ENCODE peak calls at places on chromosomes 5 and 9, in four cellular contexts. J, N, F and B are unnamed samples.

GRCh38 chr5:6676702-6677101 is 36.5 kb upstream of the TENT4A start:
- DNase-seq in F (no peak), J (peak), N (no peak), B (no peak)

GRCh38 chr9:104795082-104795481 is 31.2 kb downstream of the NIPSNAP3B start:
- DNase-seq in N (no peak), F (no peak), J (no peak), B (no peak)

GRCh38 chr9:134061019-134061687 is 6.7 kb downstream of the BRD3 start:
- DNase-seq in J (no peak), N (no peak), F (no peak), B (no peak)

GRCh38 chr5:108148715-108149139 is 233.2 kb downstream of the FBXL17 start:
- DNase-seq in J (peak), F (no peak), N (no peak), B (peak)

GRCh38 chr5:124725622-124726258 is 20.7 kb downstream of the ZNF608 start:
- DNase-seq in F (no peak), N (no peak), J (no peak), B (no peak)

GRCh38 chr9:127919253-127919815 is 2.5 kb upstream of the ST6GALNAC4 start:
- DNase-seq in F (peak), N (no peak), J (peak), B (peak)

GRCh38 chr5:68265347-68265746 is 49.8 kb downstream of the PIK3R1 start:
- DNase-seq in N (no peak), F (no peak), J (no peak), B (no peak)

GRCh38 chr5:132268698-132269551 is 11.4 kb downstream of the PDLIM4 start:
- DNase-seq in N (peak), F (no peak), J (no peak), B (no peak)

GRCh38 chr9:127447416-127448111 is 3.6 kb downstream of the RPL12 start:
- DNase-seq in N (no peak), J (no peak), F (no peak), B (no peak)

GRCh38 chr5:131609774-131610173 is 25.3 kb downstream of the RAPGEF6 start:
- DNase-seq in N (no peak), F (no peak), J (no peak), B (peak)

GRCh38 chr5:9546973-9547947 is 1.4 kb upstream of the SEMA5A start:
- DNase-seq in F (no peak), J (no peak), N (no peak), B (peak)

GRCh38 chr5:62720036-62720441 is 141.4 kb downstream of the LRRC70 start:
- DNase-seq in N (peak), F (peak), J (peak), B (no peak)

GRCh38 chr5:50699737-50700136 is 33.3 kb downstream of the PARP8 start:
- DNase-seq in J (peak), N (no peak), F (no peak), B (no peak)

GRCh38 chr5:43634621-43635020 is 31.6 kb downstream of the NNT start:
- DNase-seq in F (no peak), J (no peak), N (no peak), B (no peak)

GRCh38 chr5:88761269-88761880 is 121.6 kb downstream of the MEF2C start:
- DNase-seq in N (no peak), J (no peak), F (no peak), B (peak)

GRCh38 chr5:24364711-24365110 is 280.1 kb downstream of the CDH10 start:
- DNase-seq in J (no peak), F (no peak), N (no peak), B (no peak)

GRCh38 chr5:122755740-122756139 is 19.1 kb upstream of the SNX2 start:
- DNase-seq in F (no peak), J (no peak), N (no peak), B (no peak)

GRCh38 chr5:157148734-157149615 is 6.3 kb upstream of the MED7 start:
- DNase-seq in N (peak), J (peak), F (peak), B (peak)

GRCh38 chr9:98375138-98375726 is 119.8 kb upstream of the TBC1D2 start:
- DNase-seq in J (no peak), N (no peak), F (no peak), B (peak)

GRCh38 chr5:139667001-139667729 is 19.0 kb downstream of the CXXC5 start:
- DNase-seq in F (no peak), N (no peak), J (no peak), B (no peak)

GRCh38 chr9:119963258-119963797 is 594.1 kb upstream of the BRINP1 start:
- DNase-seq in F (peak), J (no peak), N (no peak), B (peak)

GRCh38 chr5:38540348-38540747 is 16.1 kb downstream of the LIFR start:
- DNase-seq in J (no peak), N (peak), F (no peak), B (no peak)

GRCh38 chr5:79613571-79613970 is 1.3 kb downstream of the TENT2 start:
- DNase-seq in N (no peak), J (no peak), F (no peak), B (no peak)

GRCh38 chr9:118967901-118968300 is 401.3 kb downstream of the BRINP1 start:
- DNase-seq in F (no peak), J (no peak), N (no peak), B (no peak)

GRCh38 chr5:171295801-171296200 is 13.2 kb upstream of the TLX3 start:
- DNase-seq in J (no peak), N (no peak), F (no peak), B (no peak)

GRCh38 chr5:117872798-117873368 is 1115.5 kb downstream of the DTWD2 start:
- DNase-seq in F (no peak), J (no peak), N (no peak), B (no peak)

GRCh38 chr9:99377790-99378775 is 156.0 kb downstream of the SEC61B start:
- DNase-seq in F (no peak), J (no peak), N (no peak), B (peak)

GRCh38 chr5:38466444-38467189 is 89.8 kb downstream of the LIFR start:
- DNase-seq in N (no peak), F (no peak), J (peak), B (peak)

DNA sequence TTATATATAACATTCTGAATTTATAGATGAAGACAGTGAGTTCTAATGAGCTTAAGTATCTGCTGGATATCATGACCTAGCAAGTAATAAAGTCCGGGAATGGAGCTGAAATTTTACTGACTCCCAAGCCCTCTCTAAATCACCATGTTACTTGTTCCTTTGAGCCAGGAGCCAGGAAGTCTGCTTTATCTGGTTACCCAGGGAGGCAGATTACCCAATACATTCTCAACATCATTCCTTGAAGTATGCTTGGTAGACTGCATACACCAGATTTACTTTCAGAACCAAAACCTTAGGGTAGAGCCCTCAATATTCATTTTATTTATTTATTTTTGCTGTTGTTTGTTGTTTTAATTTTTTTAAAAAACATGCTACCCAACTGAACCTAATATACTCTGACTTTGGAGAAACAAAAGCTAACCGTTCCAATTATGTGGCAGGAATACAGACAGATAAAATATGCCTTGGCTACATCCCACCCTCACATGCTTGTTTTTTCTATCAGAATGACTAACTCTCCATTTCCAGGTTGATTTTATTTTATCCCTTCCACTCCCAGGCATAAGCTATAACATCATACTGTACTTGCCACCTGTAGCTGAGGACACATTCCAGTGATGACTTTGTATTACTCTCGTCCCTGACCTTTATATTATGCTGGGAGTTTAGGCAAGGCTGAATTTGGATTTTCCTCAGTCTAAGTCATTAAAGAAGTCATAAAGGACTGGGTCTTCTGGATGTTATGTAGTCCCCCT is 82.1 kb downstream of the YIPF5 start:
- DNase-seq in F (no peak), N (no peak), J (no peak), B (no peak)
- H3K27ac ChIP-seq in F (no peak), N (no peak), J (no peak), B (no peak)

GRCh38 chr5:55426455-55426854 is 108.3 kb downstream of the PLPP1 start:
- DNase-seq in J (no peak), F (no peak), N (no peak), B (no peak)

GRCh38 chr5:55418994-55419991 is 111.5 kb downstream of the MTREX start:
- DNase-seq in N (no peak), J (no peak), F (no peak), B (peak)

GRCh38 chr5:55416306-55416705 is 108.5 kb downstream of the MTREX start:
- DNase-seq in F (no peak), J (no peak), N (no peak), B (no peak)

GRCh38 chr5:55421074-55421529 is 113.3 kb downstream of the MTREX start:
- DNase-seq in N (no peak), J (no peak), F (no peak), B (no peak)
- H3K27ac ChIP-seq in N (no peak), J (no peak), F (no peak), B (no peak)

GRCh38 chr9:114906922-114907571 is 23.3 kb downstream of the TNFSF8 start:
- DNase-seq in J (peak), N (peak), F (peak), B (no peak)
- H3K27ac ChIP-seq in J (peak), N (no peak), F (no peak), B (no peak)

DNA sequence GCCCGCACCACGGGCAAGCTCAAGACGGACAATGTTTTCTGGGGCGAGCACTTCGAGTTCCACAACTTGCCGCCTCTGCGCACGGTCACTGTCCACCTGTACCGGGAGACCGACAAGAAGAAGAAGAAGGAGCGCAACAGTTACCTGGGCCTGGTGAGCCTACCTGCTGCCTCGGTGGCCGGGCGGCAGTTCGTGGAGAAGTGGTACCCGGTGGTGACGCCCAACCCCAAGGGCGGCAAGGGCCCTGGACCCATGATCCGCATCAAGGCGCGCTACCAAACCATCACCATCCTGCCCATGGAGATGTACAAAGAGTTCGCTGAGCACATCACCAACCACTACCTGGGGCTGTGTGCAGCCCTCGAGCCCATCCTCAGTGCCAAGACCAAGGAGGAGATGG is 108.6 kb downstream of the DAB2IP start:
- DNase-seq in J (no peak), N (no peak), F (no peak), B (no peak)
- H3K27ac ChIP-seq in J (no peak), N (no peak), F (no peak), B (no peak)

GRCh38 chr5:135095052-135095715 is 61.2 kb upstream of the PITX1 start:
- DNase-seq in J (no peak), F (no peak), N (no peak), B (no peak)
- H3K27ac ChIP-seq in J (peak), F (no peak), N (no peak), B (no peak)

GRCh38 chr9:121321039-121321503 is 49.0 kb downstream of the STOM start:
- DNase-seq in N (no peak), J (no peak), F (no peak), B (peak)

GRCh38 chr9:121324316-121324715 is 45.7 kb downstream of the STOM start:
- DNase-seq in F (no peak), J (no peak), N (no peak), B (no peak)

GRCh38 chr9:121323449-121324151 is 46.5 kb downstream of the STOM start:
- DNase-seq in J (no peak), N (no peak), F (no peak), B (no peak)

GRCh38 chr9:121322737-121323448 is 47.2 kb downstream of the STOM start:
- DNase-seq in F (no peak), N (no peak), J (no peak), B (no peak)

DNA sequence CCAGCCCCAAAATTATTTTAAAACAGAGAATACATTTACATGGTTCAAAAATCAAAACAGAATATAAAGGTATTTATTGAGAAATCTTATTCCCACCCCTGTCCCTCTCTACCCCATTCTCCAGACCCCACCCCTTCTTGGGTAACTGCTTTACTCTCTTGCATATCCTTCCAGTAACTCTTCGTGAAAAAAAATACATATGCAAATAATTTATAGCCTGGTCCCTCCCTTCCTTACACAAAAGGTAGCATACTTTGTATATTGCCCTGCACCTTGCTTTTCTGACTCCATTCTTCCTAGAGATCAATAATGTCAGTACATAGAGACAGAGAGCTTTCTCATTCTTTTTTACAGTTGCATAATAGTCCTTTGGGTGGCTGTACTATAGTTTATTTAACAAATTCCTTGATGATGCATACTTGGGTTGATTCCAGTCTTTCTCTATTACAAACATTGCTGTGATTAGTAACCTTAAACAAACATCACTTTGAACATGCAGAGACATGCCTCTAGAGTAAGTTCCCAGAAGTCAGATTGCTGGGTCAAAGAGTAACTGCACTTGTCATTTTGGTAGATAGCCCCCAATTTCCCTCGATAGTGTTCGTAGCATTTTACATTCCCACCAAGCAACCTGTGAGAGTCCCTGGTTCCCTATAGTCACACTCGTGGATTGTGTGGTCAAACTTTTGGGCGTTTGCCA is 47.9 kb downstream of the STOM start:
- DNase-seq in N (no peak), J (peak), F (peak), B (peak)
- H3K27ac ChIP-seq in N (no peak), J (peak), F (no peak), B (peak)

DNA sequence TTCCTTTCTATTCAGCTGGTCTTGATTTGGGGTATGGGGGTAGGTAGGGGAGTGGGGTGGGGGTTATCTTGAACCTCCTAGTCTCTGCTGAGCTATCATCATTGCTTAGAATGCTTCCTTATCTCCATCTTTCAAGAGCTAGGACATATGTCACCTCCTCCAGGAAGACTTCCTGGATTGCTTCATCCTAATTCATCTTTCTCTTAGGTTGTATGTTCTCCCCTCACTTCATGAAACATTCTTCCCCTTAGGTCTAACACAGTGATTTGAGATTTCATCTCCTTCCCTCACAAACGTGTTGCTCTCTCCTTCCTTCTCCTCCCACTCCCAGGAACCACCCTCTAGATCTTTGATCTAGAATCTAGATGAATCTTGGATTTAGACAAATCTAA is 2.4 kb upstream of the SYNPO start:
- DNase-seq in F (no peak), N (no peak), J (no peak), B (no peak)
- H3K27ac ChIP-seq in F (no peak), N (no peak), J (peak), B (no peak)

DNA sequence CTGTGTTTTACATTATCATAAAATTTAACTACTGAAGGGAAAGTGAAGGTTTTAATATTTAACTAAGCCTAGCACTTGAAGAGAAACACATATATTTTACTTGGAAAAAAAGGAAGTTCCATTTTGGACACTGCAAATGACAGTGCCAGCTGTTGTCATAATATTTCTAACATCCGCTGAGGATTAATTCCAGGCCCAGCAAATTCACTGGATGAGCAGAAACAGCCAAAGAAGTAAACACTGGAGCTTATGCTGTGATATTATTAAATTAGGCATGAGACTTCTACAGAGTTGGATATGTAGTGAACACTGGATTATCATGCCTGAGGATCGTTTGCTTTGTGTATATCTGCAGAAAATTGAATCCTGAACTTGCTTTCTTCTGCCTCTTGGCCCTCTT is 67.6 kb downstream of the GHR start:
- DNase-seq in J (no peak), N (no peak), F (no peak), B (no peak)
- H3K27ac ChIP-seq in J (no peak), N (no peak), F (no peak), B (no peak)